ENCODE peak calls at places on chromosomes 6 and 20, in six cellular contexts. V is AG10803, H is right lobe of liver, O is choroid plexus epithelial cell, C is spleen, G is fibroblast of mammary gland. A is an unnamed sample.

GRCh38 chr20:15613530-15613929 is 959.7 kb downstream of the KIF16B start:
- DNase-seq in V (no peak), H (no peak), O (peak), C (no peak), G (no peak), A (no peak)

GRCh38 chr20:2237059-2237458 is 58.7 kb upstream of the TGM3 start:
- DNase-seq in V (peak), H (peak), O (peak), C (peak), G (peak), A (peak)

GRCh38 chr20:47704746-47705496 is 80.4 kb downstream of the SULF2 start:
- DNase-seq in V (no peak), H (no peak), O (no peak), C (no peak), G (peak), A (no peak)

GRCh38 chr6:1103945-1104623 is 207.8 kb upstream of the FOXQ1 start:
- DNase-seq in V (no peak), H (no peak), O (no peak), C (no peak), G (no peak), A (no peak)

GRCh38 chr20:51801220-51801991 is 915 bp downstream of the SALL4 start:
- DNase-seq in V (no peak), H (peak), O (no peak), C (no peak), G (no peak), A (no peak)

GRCh38 chr6:22147983-22148797 is 148.6 kb downstream of the PRL start:
- DNase-seq in V (peak), H (no peak), O (peak), C (no peak), G (peak), A (peak)

GRCh38 chr6:104955927-104956662 is 812 bp upstream of the LIN28B start:
- DNase-seq in V (no peak), H (no peak), O (no peak), C (no peak), G (no peak), A (no peak)

GRCh38 chr20:58717278-58718091 is 24.9 kb downstream of the NPEPL1 start:
- DNase-seq in V (no peak), H (no peak), O (no peak), C (no peak), G (no peak), A (no peak)

GRCh38 chr6:55282145-55282544 is 45.1 kb upstream of the GFRAL start:
- DNase-seq in V (no peak), H (no peak), O (peak), C (no peak), G (no peak), A (no peak)

GRCh38 chr6:43949451-43950110 is 177.7 kb downstream of the MRPL14 start:
- DNase-seq in V (peak), H (no peak), O (no peak), C (no peak), G (no peak), A (no peak)

GRCh38 chr6:121321282-121321681 is 13.0 kb downstream of the TBC1D32 start:
- DNase-seq in V (no peak), H (no peak), O (peak), C (no peak), G (peak), A (no peak)

GRCh38 chr20:1371830-1372539 is 20.9 kb downstream of the FKBP1A start:
- DNase-seq in V (no peak), H (no peak), O (no peak), C (no peak), G (no peak), A (no peak)

GRCh38 chr6:39769012-39769411 is 23.2 kb upstream of the DAAM2 start:
- DNase-seq in V (no peak), H (no peak), O (no peak), C (no peak), G (no peak), A (no peak)

GRCh38 chr20:11140359-11140758 is 466.6 kb upstream of the JAG1 start:
- DNase-seq in V (peak), H (no peak), O (peak), C (no peak), G (peak), A (peak)

GRCh38 chr6:70474751-70475150 is 61.4 kb downstream of the FAM135A start:
- DNase-seq in V (no peak), H (no peak), O (peak), C (no peak), G (no peak), A (peak)

GRCh38 chr6:10759312-10759839 is 11.8 kb downstream of the TMEM14B start:
- DNase-seq in V (peak), H (no peak), O (peak), C (no peak), G (peak), A (peak)

GRCh38 chr20:46512943-46513844 is at the start of gene ZNF334:
- DNase-seq in V (peak), H (peak), O (peak), C (peak), G (peak), A (peak)

GRCh38 chr6:37058084-37058586 is 52.7 kb downstream of the FGD2 start:
- DNase-seq in V (peak), H (no peak), O (peak), C (no peak), G (peak), A (peak)

GRCh38 chr20:63850689-63851547 is 10.4 kb upstream of the ABHD16B start:
- DNase-seq in V (no peak), H (no peak), O (no peak), C (no peak), G (no peak), A (no peak)

GRCh38 chr20:53080969-53081871 is 109.1 kb downstream of the TSHZ2 start:
- DNase-seq in V (no peak), H (peak), O (peak), C (no peak), G (peak), A (peak)

GRCh38 chr6:19551611-19552010 is 285.6 kb upstream of the ID4 start:
- DNase-seq in V (no peak), H (no peak), O (no peak), C (no peak), G (no peak), A (no peak)

GRCh38 chr6:35228483-35228882 is 14.7 kb downstream of the SCUBE3 start:
- DNase-seq in V (no peak), H (no peak), O (no peak), C (no peak), G (no peak), A (no peak)

GRCh38 chr6:101066481-101066880 is 185.4 kb upstream of the ASCC3 start:
- DNase-seq in V (no peak), H (no peak), O (no peak), C (no peak), G (no peak), A (no peak)

GRCh38 chr6:75266716-75267291 is 17.8 kb downstream of the TMEM30A start:
- DNase-seq in V (peak), H (no peak), O (peak), C (no peak), G (peak), A (peak)

GRCh38 chr6:151093706-151094105 is 146.1 kb upstream of the AKAP12 start:
- DNase-seq in V (no peak), H (no peak), O (no peak), C (no peak), G (no peak), A (no peak)

GRCh38 chr6:99967052-99967451 is 27.0 kb downstream of the MCHR2 start:
- DNase-seq in V (no peak), H (no peak), O (no peak), C (no peak), G (no peak), A (no peak)

GRCh38 chr20:9551808-9552550 is 37.6 kb downstream of the LAMP5 start:
- DNase-seq in V (no peak), H (no peak), O (no peak), C (no peak), G (no peak), A (no peak)

GRCh38 chr6:40000964-40001515 is 66.8 kb upstream of the MOCS1 start:
- DNase-seq in V (no peak), H (no peak), O (no peak), C (no peak), G (no peak), A (no peak)

GRCh38 chr6:14053776-14054175 is 63.8 kb upstream of the CD83 start:
- DNase-seq in V (no peak), H (no peak), O (no peak), C (no peak), G (peak), A (no peak)

DNA sequence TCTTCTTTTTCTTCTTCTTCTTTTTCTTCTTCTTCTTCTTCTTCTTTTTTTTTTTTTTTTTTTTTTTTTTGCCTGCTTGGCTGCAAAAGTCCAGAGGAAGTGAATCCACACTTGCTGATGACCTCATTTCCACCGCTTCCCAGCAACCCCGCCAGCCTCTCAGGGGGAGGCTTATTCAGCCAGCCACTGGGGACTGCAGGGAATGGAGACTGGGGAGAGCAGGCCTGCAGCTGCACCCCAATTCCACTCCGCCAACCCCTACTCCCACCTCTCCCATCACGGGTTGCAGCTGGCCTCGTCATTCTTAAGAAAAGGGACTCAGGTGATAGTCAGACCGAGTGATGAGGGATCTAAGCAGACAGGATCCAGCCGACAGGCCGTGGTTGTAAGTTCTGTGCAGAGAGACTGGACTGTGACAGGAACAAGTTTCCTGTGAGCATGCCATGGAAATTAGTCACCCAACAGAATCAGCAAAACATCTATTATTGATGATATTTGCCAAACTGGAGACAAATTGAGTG is 59.0 kb upstream of the QKI start:
- DNase-seq in V (peak), H (peak), O (peak), C (peak), G (peak), A (peak)
- H3K4me3 ChIP-seq in V (peak), H (no peak), O (peak), C (no peak), G (peak), A (no peak)

GRCh38 chr20:62378215-62378614 is 8.7 kb upstream of the RPS21 start:
- DNase-seq in V (no peak), H (no peak), O (no peak), C (no peak), G (no peak), A (no peak)

GRCh38 chr20:62377615-62378085 is 9.3 kb upstream of the RPS21 start:
- DNase-seq in V (no peak), H (no peak), O (no peak), C (no peak), G (no peak), A (no peak)

GRCh38 chr20:62374431-62375152 is 7.5 kb upstream of the LAMA5 start:
- DNase-seq in V (no peak), H (no peak), O (no peak), C (no peak), G (no peak), A (no peak)

GRCh38 chr20:62377064-62377461 is 9.8 kb upstream of the RPS21 start:
- DNase-seq in V (no peak), H (no peak), O (no peak), C (no peak), G (no peak), A (no peak)

DNA sequence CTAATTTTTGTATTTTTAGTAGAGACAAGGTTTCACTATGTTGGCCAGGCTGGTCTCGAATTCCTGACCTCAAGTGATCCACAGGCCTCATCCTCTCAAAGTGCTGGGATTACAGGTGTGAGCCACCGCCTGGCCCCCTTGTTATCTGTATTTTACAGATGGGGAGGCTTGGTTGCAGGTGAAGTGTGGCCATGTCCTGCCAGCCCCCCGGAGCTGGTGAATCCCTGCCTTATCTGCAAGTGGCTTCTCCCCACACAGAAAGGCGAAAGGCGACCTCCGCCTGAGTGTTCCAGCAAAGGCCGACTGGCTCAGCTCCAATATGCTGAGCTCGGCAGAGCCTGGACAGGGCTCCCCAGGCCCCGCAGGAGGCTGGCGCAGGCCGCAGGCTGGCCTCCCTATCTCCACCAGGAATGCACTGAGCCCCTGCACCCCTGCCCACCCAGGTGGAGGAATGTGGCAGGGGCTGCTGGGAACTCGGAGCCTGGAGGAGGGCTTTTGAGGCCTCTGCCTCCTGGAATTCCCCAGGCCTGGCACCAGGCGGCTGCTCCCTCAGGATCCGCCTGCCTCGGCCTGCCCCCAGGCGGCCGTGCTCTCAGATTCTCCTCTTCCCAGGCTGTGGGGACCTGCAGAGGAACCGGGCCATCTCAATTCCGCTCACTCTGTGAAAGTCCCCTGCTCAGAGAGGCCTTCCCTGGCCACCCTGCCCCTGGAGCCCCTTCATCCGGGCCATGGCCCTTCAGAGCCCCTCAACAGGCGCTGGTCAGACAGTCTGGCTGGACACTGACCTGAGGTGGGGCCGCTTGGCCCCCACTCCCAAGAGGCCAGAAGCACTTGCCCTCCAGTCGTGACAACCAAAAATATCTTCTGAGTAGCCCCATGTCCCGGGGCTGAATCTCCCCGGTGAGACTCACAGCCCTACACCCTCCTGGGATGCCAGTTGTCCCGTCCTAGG is 9.3 kb upstream of the LAMA5 start:
- DNase-seq in V (no peak), H (peak), O (peak), C (no peak), G (peak), A (peak)
- TF ChIP-seq CTCF in V (peak), H (peak), O (peak), C (peak), G (peak), A (peak)

DNA sequence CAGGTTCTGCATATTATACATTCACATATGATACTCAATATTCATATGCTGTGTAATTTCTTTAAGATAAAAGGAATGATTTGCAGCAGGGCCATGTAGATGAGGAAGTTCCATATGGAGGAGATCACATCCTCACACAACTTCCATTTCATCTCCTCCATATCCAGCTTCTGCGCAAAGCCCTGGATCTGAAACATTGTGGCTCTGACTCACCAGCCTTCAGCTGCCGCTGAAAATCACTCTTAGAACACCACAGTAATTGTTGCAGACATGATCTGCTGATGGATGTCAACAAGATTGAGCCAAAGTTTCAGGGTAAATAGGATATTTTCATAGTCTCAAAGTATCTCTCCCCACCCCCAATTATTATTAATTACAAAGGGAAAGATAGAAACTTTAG is 57.6 kb downstream of the PXDC1 start:
- DNase-seq in V (no peak), H (no peak), O (peak), C (no peak), G (no peak), A (no peak)
- H3K4me3 ChIP-seq in V (no peak), H (no peak), O (no peak), C (no peak), G (no peak), A (no peak)

GRCh38 chr6:162907876-162908481 is 180.2 kb downstream of the PACRG start:
- DNase-seq in V (peak), H (no peak), O (peak), C (no peak), G (peak), A (peak)
- TF ChIP-seq CTCF in V (peak), H (peak), O (peak), C (peak), G (peak), A (peak)

A was measured in fibroblast of villous mesenchyme.